ENCODE peak calls at places on chromosomes 13 and 19, in seven cellular contexts. One of them, this sample, is unnamed.
A peak's percentile ranks its signal among the peaks of the same experiment; 100 is the strongest.

GRCh38 chr19:44003461-44004134 is 841 bp downstream of the ZNF230 start:
- DNase-seq in GM19239: no peak
- DNase-seq in mesendoderm: no peak
- DNase-seq in NCI-H1694: no peak
- DNase-seq in HS-5: no peak
- DNase-seq in NCI-H345: no peak
- DNase-seq in AG08395: peak; percentile 23
- DNase-seq in this sample: peak; percentile 24

GRCh38 chr13:81382236-81382635 is 1041.3 kb upstream of the SPRY2 start:
- DNase-seq in GM19239: no peak
- DNase-seq in mesendoderm: peak; percentile 13
- DNase-seq in NCI-H1694: no peak
- DNase-seq in HS-5: no peak
- DNase-seq in NCI-H345: no peak
- DNase-seq in AG08395: no peak
- DNase-seq in this sample: no peak

GRCh38 chr13:26133286-26133685 is 81.5 kb upstream of the SHISA2 start:
- DNase-seq in GM19239: no peak
- DNase-seq in mesendoderm: no peak
- DNase-seq in NCI-H1694: no peak
- DNase-seq in HS-5: no peak
- DNase-seq in NCI-H345: no peak
- DNase-seq in AG08395: no peak
- DNase-seq in this sample: no peak

GRCh38 chr19:17618281-17618903 is 62.9 kb downstream of the COLGALT1 start:
- DNase-seq in GM19239: no peak
- DNase-seq in mesendoderm: no peak
- DNase-seq in NCI-H1694: no peak
- DNase-seq in HS-5: no peak
- DNase-seq in NCI-H345: no peak
- DNase-seq in AG08395: no peak
- DNase-seq in this sample: no peak

GRCh38 chr13:111153977-111154332 is 38.8 kb downstream of the ARHGEF7 start:
- DNase-seq in GM19239: no peak
- DNase-seq in mesendoderm: no peak
- DNase-seq in NCI-H1694: no peak
- DNase-seq in HS-5: no peak
- DNase-seq in NCI-H345: peak; percentile 57
- DNase-seq in AG08395: peak; percentile 43
- DNase-seq in this sample: peak; percentile 67

GRCh38 chr19:33029746-33030303 is 34.9 kb downstream of the RHPN2 start:
- DNase-seq in GM19239: no peak
- DNase-seq in mesendoderm: no peak
- DNase-seq in NCI-H1694: no peak
- DNase-seq in HS-5: no peak
- DNase-seq in NCI-H345: no peak
- DNase-seq in AG08395: no peak
- DNase-seq in this sample: no peak

GRCh38 chr13:38656699-38657098 is 30.2 kb upstream of the FREM2 start:
- DNase-seq in GM19239: no peak
- DNase-seq in mesendoderm: peak; percentile 43
- DNase-seq in NCI-H1694: no peak
- DNase-seq in HS-5: no peak
- DNase-seq in NCI-H345: no peak
- DNase-seq in AG08395: no peak
- DNase-seq in this sample: no peak

GRCh38 chr13:70390968-70391367 is 282.7 kb upstream of the KLHL1 start:
- DNase-seq in GM19239: no peak
- DNase-seq in mesendoderm: no peak
- DNase-seq in NCI-H1694: no peak
- DNase-seq in HS-5: no peak
- DNase-seq in NCI-H345: no peak
- DNase-seq in AG08395: no peak
- DNase-seq in this sample: no peak

GRCh38 chr13:85985791-85986190 is 186.6 kb upstream of the SLITRK6 start:
- DNase-seq in GM19239: no peak
- DNase-seq in mesendoderm: no peak
- DNase-seq in NCI-H1694: no peak
- DNase-seq in HS-5: peak; percentile 15
- DNase-seq in NCI-H345: peak; percentile 16
- DNase-seq in AG08395: no peak
- DNase-seq in this sample: no peak

GRCh38 chr19:21482863-21483276 is 22.5 kb upstream of the ZNF429 start:
- DNase-seq in GM19239: no peak
- DNase-seq in mesendoderm: peak; percentile 79
- DNase-seq in NCI-H1694: peak; percentile 15
- DNase-seq in HS-5: no peak
- DNase-seq in NCI-H345: no peak
- DNase-seq in AG08395: peak; percentile 18
- DNase-seq in this sample: peak; percentile 33

GRCh38 chr19:9782282-9782681 is 13.7 kb upstream of the ZNF846 start:
- DNase-seq in GM19239: no peak
- DNase-seq in mesendoderm: no peak
- DNase-seq in NCI-H1694: no peak
- DNase-seq in HS-5: no peak
- DNase-seq in NCI-H345: no peak
- DNase-seq in AG08395: no peak
- DNase-seq in this sample: no peak

GRCh38 chr13:41708648-41709175 is 251.4 kb downstream of the RGCC start:
- DNase-seq in GM19239: no peak
- DNase-seq in mesendoderm: no peak
- DNase-seq in NCI-H1694: no peak
- DNase-seq in HS-5: no peak
- DNase-seq in NCI-H345: no peak
- DNase-seq in AG08395: peak; percentile 12
- DNase-seq in this sample: no peak

This sample was measured in foreskin fibroblast.